ENCODE peak calls at places on chromosomes 7 and 10, in six cellular contexts. K is Peyer's patch, R is BE2C, C is heart left ventricle, Q is cardiac fibroblast, H is neural progenitor cell. L is an unnamed sample.

GRCh38 chr7:120110169-120110568 is 162.8 kb upstream of the KCND2 start:
- DNase-seq in C (no peak), R (no peak), K (no peak), H (no peak), Q (no peak), L (no peak)

GRCh38 chr7:30162622-30163124 is 27.9 kb downstream of the MTURN start:
- DNase-seq in K (no peak), Q (peak), R (no peak), C (no peak), H (peak), L (peak)

GRCh38 chr10:13920031-13920430 is 333.3 kb downstream of the PRPF18 start:
- DNase-seq in Q (peak), R (no peak), H (no peak), K (no peak), C (no peak), L (peak)

GRCh38 chr7:82886324-82886723 is 276.4 kb downstream of the PCLO start:
- DNase-seq in R (no peak), C (no peak), Q (no peak), H (no peak), K (no peak), L (no peak)

GRCh38 chr7:44306608-44307007 is 18.8 kb downstream of the CAMK2B start:
- DNase-seq in R (no peak), Q (no peak), K (no peak), H (no peak), C (no peak), L (no peak)

GRCh38 chr10:118971187-118971586 is 58.3 kb upstream of the NANOS1 start:
- DNase-seq in K (no peak), C (no peak), Q (peak), R (no peak), H (no peak), L (no peak)

GRCh38 chr7:122068999-122069398 is 75.0 kb downstream of the AASS start:
- DNase-seq in Q (no peak), K (no peak), C (no peak), H (no peak), R (no peak), L (no peak)

GRCh38 chr10:44925224-44925623 is 14.1 kb downstream of the TMEM72 start:
- DNase-seq in C (no peak), Q (peak), R (peak), H (peak), K (no peak), L (no peak)

GRCh38 chr10:125734148-125734547 is 14.6 kb downstream of the EDRF1 start:
- DNase-seq in R (no peak), C (no peak), K (no peak), H (no peak), Q (no peak), L (no peak)

GRCh38 chr10:128576916-128577670 is 450.9 kb upstream of the MKI67 start:
- DNase-seq in H (no peak), C (no peak), Q (no peak), K (no peak), R (no peak), L (peak)

GRCh38 chr10:50409965-50410811 is 158.9 kb upstream of the ASAH2 start:
- DNase-seq in K (no peak), H (no peak), C (no peak), R (no peak), Q (peak), L (no peak)

GRCh38 chr7:135160098-135160857 is 10.2 kb downstream of the CYREN start:
- DNase-seq in C (no peak), H (no peak), K (no peak), R (no peak), Q (peak), L (peak)

GRCh38 chr7:134886353-134887057 is 99.8 kb upstream of the AGBL3 start:
- DNase-seq in K (no peak), Q (peak), C (peak), R (no peak), H (no peak), L (peak)

GRCh38 chr7:96855139-96855538 is 145.5 kb upstream of the SEM1 start:
- DNase-seq in Q (no peak), H (no peak), R (no peak), C (no peak), K (no peak), L (no peak)

GRCh38 chr7:74212661-74213060 is 2.9 kb downstream of the LAT2 start:
- DNase-seq in H (no peak), Q (no peak), R (no peak), C (no peak), K (no peak), L (no peak)

GRCh38 chr10:97764519-97764931 is 7.3 kb downstream of the SFRP5 start:
- DNase-seq in K (no peak), Q (no peak), R (no peak), H (no peak), C (no peak), L (no peak)

GRCh38 chr10:133379152-133379800 is at the start of gene PAOX:
- DNase-seq in C (peak), K (peak), R (peak), H (peak), Q (peak), L (peak)

GRCh38 chr7:2979951-2980350 is 63.7 kb downstream of the CARD11 start:
- DNase-seq in Q (no peak), K (no peak), H (no peak), R (no peak), C (no peak), L (no peak)

GRCh38 chr7:83655951-83656556 is 7.1 kb upstream of the SEMA3E start:
- DNase-seq in H (peak), K (no peak), R (peak), Q (peak), C (no peak), L (peak)

GRCh38 chr7:149466364-149466763 is 5.5 kb upstream of the ZNF777 start:
- DNase-seq in K (no peak), H (no peak), R (no peak), C (no peak), Q (no peak), L (no peak)

GRCh38 chr7:96400518-96400917 is 78.6 kb upstream of the SLC25A13 start:
- DNase-seq in C (no peak), R (no peak), Q (no peak), K (no peak), H (no peak), L (no peak)

GRCh38 chr10:61905446-61905725 is 3.9 kb downstream of the ARID5B start:
- DNase-seq in Q (no peak), K (no peak), C (no peak), H (no peak), R (no peak), L (no peak)

GRCh38 chr7:139762886-139763285 is 14.9 kb downstream of the HIPK2 start:
- DNase-seq in C (no peak), H (no peak), Q (peak), R (no peak), K (no peak), L (peak)

GRCh38 chr7:111763221-111763791 is 201.0 kb upstream of the IMMP2L start:
- DNase-seq in K (no peak), Q (peak), C (no peak), R (peak), H (peak), L (peak)

GRCh38 chr7:27427416-27427815 is 184.8 kb downstream of the EVX1 start:
- DNase-seq in R (no peak), Q (no peak), K (no peak), C (no peak), H (no peak), L (no peak)

GRCh38 chr10:70297224-70297623 is 13.4 kb upstream of the NPFFR1 start:
- DNase-seq in C (no peak), R (no peak), K (no peak), Q (no peak), H (no peak), L (no peak)

GRCh38 chr7:27734583-27734982 is 5.4 kb upstream of the TAX1BP1 start:
- DNase-seq in C (no peak), K (no peak), Q (no peak), R (no peak), H (no peak), L (no peak)

GRCh38 chr10:4399571-4399970 is 426.4 kb upstream of the AKR1E2 start:
- DNase-seq in C (no peak), Q (no peak), H (no peak), K (no peak), R (no peak), L (peak)

GRCh38 chr10:89163265-89163995 is 43.7 kb downstream of the CH25H start:
- DNase-seq in Q (peak), C (peak), K (peak), H (no peak), R (no peak), L (peak)

GRCh38 chr7:53744361-53744760 is 708.9 kb downstream of the POM121L12 start:
- DNase-seq in K (no peak), H (no peak), Q (no peak), C (no peak), R (no peak), L (no peak)

GRCh38 chr7:52061666-52062065 is 745.1 kb upstream of the COBL start:
- DNase-seq in Q (no peak), K (no peak), H (peak), C (no peak), R (no peak), L (no peak)

GRCh38 chr10:63375458-63375857 is 90.3 kb downstream of the JMJD1C start:
- DNase-seq in C (no peak), R (no peak), H (no peak), Q (peak), K (no peak), L (no peak)

GRCh38 chr10:85565381-85565780 is 801.2 kb downstream of the GRID1 start:
- DNase-seq in R (no peak), C (no peak), Q (no peak), H (no peak), K (no peak), L (no peak)

GRCh38 chr7:81366546-81366945 is 403.3 kb downstream of the HGF start:
- DNase-seq in Q (peak), H (no peak), C (no peak), R (no peak), K (no peak), L (peak)

GRCh38 chr10:83273035-83273434 is 866.3 kb upstream of the GHITM start:
- DNase-seq in H (no peak), K (no peak), Q (no peak), R (no peak), C (no peak), L (no peak)
- TF ChIP-seq CTCF in H (peak), K (no peak), Q (peak), R (no peak), C (no peak), L (no peak)

GRCh38 chr10:78045237-78045636 is 11.6 kb downstream of the RPS24 start:
- DNase-seq in Q (no peak), R (no peak), K (peak), H (no peak), C (no peak), L (no peak)
- H3K4me3 ChIP-seq in Q (no peak), R (no peak), K (no peak), H (no peak), C (no peak), L (no peak)

GRCh38 chr7:158821173-158822021 is 7.9 kb downstream of the ESYT2 start:
- DNase-seq in K (no peak), R (no peak), H (no peak), C (no peak), Q (peak), L (peak)
- TF ChIP-seq CTCF in K (no peak), R (no peak), H (no peak), C (no peak), Q (no peak), L (no peak)

GRCh38 chr10:55368467-55368866 is 567.4 kb upstream of the PCDH15 start:
- DNase-seq in H (no peak), C (no peak), K (no peak), Q (no peak), R (no peak), L (no peak)
- H3K4me3 ChIP-seq in H (no peak), C (no peak), K (no peak), Q (no peak), R (no peak), L (no peak)

GRCh38 chr10:124565565-124566221 is 104.1 kb downstream of the LHPP start:
- DNase-seq in R (no peak), C (no peak), K (no peak), Q (peak), H (peak), L (no peak)
- TF ChIP-seq CTCF in R (peak), C (peak), K (no peak), Q (peak), H (peak), L (peak)

DNA sequence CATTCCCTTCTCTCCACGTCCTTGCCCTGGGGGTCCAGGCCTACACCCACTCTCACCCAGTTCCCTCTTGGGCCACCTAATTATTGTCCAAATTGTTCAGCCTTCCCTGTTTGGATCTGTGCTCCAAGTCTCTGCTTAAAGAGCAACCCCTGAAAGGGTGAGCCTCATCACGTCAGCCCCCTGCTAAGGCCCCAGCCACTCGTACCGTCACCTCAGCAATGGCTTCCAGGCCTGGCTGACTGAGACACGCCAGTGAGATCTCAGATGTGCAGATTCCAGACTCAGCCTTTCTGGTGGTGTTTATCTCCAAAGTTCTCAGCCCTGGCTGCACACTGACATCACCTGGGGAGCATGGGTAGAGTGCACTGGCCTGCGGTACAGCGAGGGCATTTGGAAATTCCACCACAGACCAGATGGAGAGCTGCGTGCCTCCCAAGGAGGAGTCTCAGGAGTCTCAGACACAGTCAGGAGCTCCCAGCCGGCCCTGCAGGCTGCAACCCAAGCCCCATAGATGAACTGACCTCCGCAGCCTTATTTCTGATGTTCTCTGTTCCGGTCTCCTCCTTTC is 87.5 kb downstream of the PRKAG2 start:
- DNase-seq in Q (no peak), C (no peak), K (no peak), R (no peak), H (no peak), L (no peak)
- H3K4me3 ChIP-seq in Q (no peak), C (no peak), K (no peak), R (no peak), H (no peak), L (no peak)

GRCh38 chr10:126907423-126907970 is 2.3 kb downstream of the DOCK1 start:
- DNase-seq in Q (no peak), C (no peak), H (no peak), R (no peak), K (no peak), L (no peak)
- TF ChIP-seq CTCF in Q (no peak), C (no peak), H (peak), R (no peak), K (no peak), L (peak)

DNA sequence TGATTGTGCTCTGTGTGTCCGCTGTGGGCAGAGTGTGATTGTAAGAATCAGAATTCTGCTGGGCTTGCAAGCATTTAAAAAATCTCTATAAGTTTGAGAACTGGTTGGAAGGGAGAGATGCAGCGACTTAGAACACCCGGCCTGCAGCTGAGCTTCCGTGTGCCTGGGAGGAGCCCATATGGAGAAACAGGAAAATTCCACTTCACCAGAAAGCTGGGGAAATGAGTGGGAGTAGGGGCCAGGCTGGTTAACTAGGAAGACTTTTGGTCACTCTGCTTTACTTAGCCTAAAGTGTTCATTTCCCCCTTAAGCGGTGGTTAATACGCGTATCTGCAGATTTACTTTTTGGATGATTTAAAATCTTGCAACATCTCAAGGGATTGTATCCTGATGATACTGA is 72.2 kb downstream of the TCF7L2 start:
- DNase-seq in K (no peak), R (no peak), H (no peak), Q (no peak), C (no peak), L (no peak)
- H3K4me3 ChIP-seq in K (no peak), R (no peak), H (no peak), Q (no peak), C (no peak), L (no peak)

GRCh38 chr7:38716397-38716796 is 85.2 kb upstream of the AMPH start:
- DNase-seq in K (no peak), R (no peak), C (no peak), Q (no peak), H (no peak), L (no peak)
- TF ChIP-seq CTCF in K (no peak), R (peak), C (no peak), Q (no peak), H (peak), L (no peak)